ENCODE peak calls at places on chromosome 4, in five cellular contexts. K is activated CD4-positive, alpha-beta T cell treated with anti-CD3 and anti-CD28 coated beads, Interleukin-2, amount 50 U/mL, for 4 hours; O is T-helper 17 cell; H is caudate nucleus; F is occipital lobe. V is an unnamed sample.

GRCh38 chr4:125433453-125433852 is 118.7 kb downstream of the FAT4 start:
- DNase-seq in H (no peak), O (no peak), F (no peak), K (no peak), V (no peak)

GRCh38 chr4:53863731-53864130 is 200.7 kb downstream of the CHIC2 start:
- DNase-seq in H (no peak), K (no peak), O (no peak), F (no peak), V (no peak)

GRCh38 chr4:78749972-78750727 is 26.0 kb upstream of the BMP2K start:
- DNase-seq in F (no peak), O (no peak), H (no peak), K (no peak), V (no peak)

GRCh38 chr4:73434311-73434710 is 1.7 kb upstream of the AFP start:
- DNase-seq in F (no peak), H (no peak), O (no peak), K (no peak), V (peak)

GRCh38 chr4:20603671-20604313 is 96.5 kb upstream of the PACRGL start:
- DNase-seq in O (no peak), K (no peak), F (no peak), H (no peak), V (peak)

GRCh38 chr4:75886104-75886503 is 16.1 kb downstream of the PPEF2 start:
- DNase-seq in F (no peak), K (no peak), O (no peak), H (no peak), V (no peak)

GRCh38 chr4:38983756-38984647 is 48.2 kb downstream of the TMEM156 start:
- DNase-seq in H (no peak), F (no peak), O (no peak), K (no peak), V (peak)

GRCh38 chr4:4386296-4386735 is 586 bp upstream of the NSG1 start:
- DNase-seq in K (peak), H (peak), O (peak), F (peak), V (peak)

GRCh38 chr4:159048166-159048886 is 54.6 kb upstream of the RAPGEF2 start:
- DNase-seq in F (peak), O (no peak), H (no peak), K (no peak), V (peak)

GRCh38 chr4:183260491-183261151 is 59.5 kb downstream of the CLDN22 start:
- DNase-seq in F (no peak), K (no peak), H (no peak), O (no peak), V (no peak)

GRCh38 chr4:173837517-173837916 is 307.5 kb upstream of the HAND2 start:
- DNase-seq in F (no peak), K (no peak), H (no peak), O (no peak), V (no peak)

GRCh38 chr4:158535130-158535614 is 13.5 kb downstream of the RXFP1 start:
- DNase-seq in F (no peak), K (no peak), O (no peak), H (no peak), V (no peak)

GRCh38 chr4:73914071-73914470 is 44.9 kb downstream of the CXCL1 start:
- DNase-seq in F (no peak), O (no peak), K (no peak), H (no peak), V (no peak)

GRCh38 chr4:68831642-68832041 is 15.8 kb downstream of the UGT2B10 start:
- DNase-seq in O (no peak), K (no peak), F (no peak), H (no peak), V (no peak)

GRCh38 chr4:56821394-56822263 is at the start of gene SPINK2:
- DNase-seq in H (no peak), F (no peak), K (peak), O (peak), V (peak)

GRCh38 chr4:136495076-136495475 is 1037.2 kb downstream of the PCDH18 start:
- DNase-seq in K (no peak), O (no peak), H (no peak), F (no peak), V (no peak)

GRCh38 chr4:2341261-2341841 is 77.1 kb downstream of the ZFYVE28 start:
- DNase-seq in O (no peak), H (no peak), K (no peak), F (no peak), V (no peak)

GRCh38 chr4:111303806-111304205 is 680.9 kb upstream of the PITX2 start:
- DNase-seq in H (no peak), O (no peak), F (no peak), K (no peak), V (no peak)

GRCh38 chr4:184907216-184907615 is 81.4 kb upstream of the ACSL1 start:
- DNase-seq in O (no peak), K (no peak), F (no peak), H (no peak), V (no peak)

GRCh38 chr4:53816561-53816960 is 225.3 kb upstream of the LNX1 start:
- DNase-seq in H (no peak), F (no peak), K (no peak), O (no peak), V (no peak)

GRCh38 chr4:95651891-95652290 is 103.1 kb upstream of the UNC5C start:
- DNase-seq in O (no peak), H (no peak), F (no peak), K (no peak), V (no peak)

GRCh38 chr4:186037692-186038658 is 31.0 kb upstream of the TLR3 start:
- DNase-seq in O (no peak), K (no peak), F (peak), H (no peak), V (peak)

GRCh38 chr4:1471443-1472147 is 65.4 kb upstream of the NKX1-1 start:
- DNase-seq in K (no peak), H (no peak), O (no peak), F (no peak), V (peak)

GRCh38 chr4:59223292-59223941 is 1976.7 kb upstream of the ADGRL3 start:
- DNase-seq in K (no peak), H (no peak), O (no peak), F (no peak), V (peak)

GRCh38 chr4:1590244-1590643 is 93.9 kb downstream of the FAM53A start:
- DNase-seq in O (no peak), K (no peak), F (no peak), H (no peak), V (no peak)

GRCh38 chr4:79209822-79210635 is 115.8 kb downstream of the NAA11 start:
- DNase-seq in O (no peak), H (no peak), F (no peak), K (no peak), V (no peak)

GRCh38 chr4:44150091-44150576 is 298.5 kb downstream of the KCTD8 start:
- DNase-seq in K (no peak), F (no peak), H (no peak), O (no peak), V (no peak)

GRCh38 chr4:145178740-145179139 is 1.6 kb downstream of the OTUD4 start:
- DNase-seq in H (no peak), O (no peak), F (no peak), K (no peak), V (peak)

GRCh38 chr4:122716825-122717448 is 15.6 kb upstream of the BBS12 start:
- DNase-seq in K (peak), H (peak), O (peak), F (peak), V (peak)

GRCh38 chr4:54155936-54156335 is 56.0 kb downstream of the GSX2 start:
- DNase-seq in K (no peak), F (no peak), H (no peak), O (no peak), V (no peak)

GRCh38 chr4:101050836-101051205 is 296.5 kb downstream of the PPP3CA start:
- DNase-seq in F (no peak), K (no peak), H (no peak), O (no peak), V (no peak)

GRCh38 chr4:78565971-78566372 is 14.4 kb downstream of the ANXA3 start:
- DNase-seq in F (no peak), H (no peak), K (no peak), O (no peak), V (no peak)

V was measured in SK-N-SH.